ENCODE peak calls at places on chromosomes 13 and 19, in nine cellular contexts. H, W, M, T, Z, Y, K, E and G are unnamed samples.

GRCh38 chr13:113070855-113071254 is 34.7 kb upstream of the F7 start:
- DNase-seq in E (no peak), Y (no peak), T (no peak), M (no peak), W (no peak), Z (no peak), K (no peak), H (no peak), G (no peak)

GRCh38 chr19:45152504-45153338 is 8.1 kb downstream of the NKPD1 start:
- DNase-seq in E (peak; percentile 45), T (peak; percentile 54), W (no peak), K (peak; percentile 50), M (peak; percentile 54), Y (no peak), Z (peak; percentile 48), H (peak; percentile 52), G (no peak)

GRCh38 chr13:110006304-110006703 is 219.9 kb upstream of the IRS2 start:
- DNase-seq in Y (no peak), Z (peak; percentile 31), W (no peak), M (peak; percentile 63), H (no peak), E (peak; percentile 27), T (no peak), K (no peak), G (peak; percentile 91)

GRCh38 chr19:35719402-35720162 is 1.8 kb downstream of the KMT2B start:
- DNase-seq in Z (no peak), H (no peak), W (no peak), M (no peak), K (no peak), T (no peak), Y (no peak), E (no peak), G (no peak)

GRCh38 chr19:17109962-17110598 is 34.5 kb downstream of the MYO9B start:
- DNase-seq in M (no peak), E (peak; percentile 58), H (no peak), T (no peak), Z (no peak), K (no peak), W (no peak), Y (peak; percentile 92), G (no peak)

GRCh38 chr13:98143601-98144500 is 957 bp downstream of the FARP1 start:
- DNase-seq in M (peak; percentile 54), H (peak; percentile 22), K (peak; percentile 46), T (no peak), Z (peak; percentile 59), E (peak; percentile 34), Y (no peak), W (peak; percentile 18), G (peak; percentile 51)

GRCh38 chr13:28718186-28718537 is 608 bp downstream of the SLC46A3 start:
- DNase-seq in W (no peak), T (no peak), Y (no peak), H (no peak), E (no peak), M (peak; percentile 78), Z (peak; percentile 7), K (peak; percentile 24), G (peak; percentile 26)

GRCh38 chr19:45173816-45174215 is 4.2 kb downstream of the TRAPPC6A start:
- DNase-seq in Y (no peak), T (no peak), W (no peak), E (no peak), K (peak; percentile 55), Z (no peak), H (no peak), M (no peak), G (peak; percentile 95)

GRCh38 chr13:59229861-59230260 is 933.9 kb downstream of the DIAPH3 start:
- DNase-seq in E (no peak), H (no peak), Z (no peak), T (no peak), W (no peak), Y (no peak), K (no peak), M (no peak), G (no peak)